ENCODE peak calls at places on chromosomes 6 and 20, in nine cellular contexts. Q is A549, E is sigmoid colon, R is transverse colon, S is ovary, N is esophagus muscularis mucosa, B is H1, P is stomach, A is SK-N-SH. V is an unnamed sample.

GRCh38 chr20:64055893-64056638 is 6.6 kb upstream of the SOX18 start:
- DNase-seq in Q (no peak), E (no peak), R (no peak), S (no peak), N (no peak), B (no peak), P (no peak), A (peak; percentile 57), V (no peak)

GRCh38 chr6:37502703-37503485 is 3.2 kb upstream of the CCDC167 start:
- DNase-seq in Q (no peak), E (no peak), R (no peak), S (no peak), N (no peak), B (no peak), P (no peak), A (no peak), V (no peak)

GRCh38 chr6:16450285-16450684 is 211.9 kb downstream of the GMPR start:
- DNase-seq in Q (no peak), E (no peak), R (no peak), S (no peak), N (no peak), B (no peak), P (no peak), A (no peak), V (no peak)

GRCh38 chr6:21109421-21110178 is 484.0 kb upstream of the SOX4 start:
- DNase-seq in Q (peak; percentile 5), E (no peak), R (no peak), S (no peak), N (no peak), B (no peak), P (no peak), A (no peak), V (no peak)

GRCh38 chr6:123962508-123962907 is 158.8 kb downstream of the NKAIN2 start:
- DNase-seq in Q (no peak), E (no peak), R (peak; percentile 53), S (no peak), N (no peak), B (no peak), P (peak; percentile 89), A (no peak), V (no peak)

GRCh38 chr6:43671011-43671800 is 16.4 kb downstream of the MRPS18A start:
- DNase-seq in Q (no peak), E (no peak), R (no peak), S (no peak), N (no peak), B (no peak), P (no peak), A (no peak), V (no peak)

GRCh38 chr6:6224933-6225486 is 95.5 kb downstream of the F13A1 start:
- DNase-seq in Q (no peak), E (no peak), R (no peak), S (no peak), N (no peak), B (no peak), P (no peak), A (peak; percentile 15), V (no peak)

GRCh38 chr20:5073154-5074049 is 46.4 kb downstream of the PCNA start:
- DNase-seq in Q (peak; percentile 97), E (peak; percentile 91), R (peak; percentile 93), S (peak; percentile 74), N (no peak), B (peak; percentile 51), P (peak; percentile 97), A (peak; percentile 30), V (peak; percentile 83)

GRCh38 chr20:45946149-45946970 is 11.9 kb downstream of the PCIF1 start:
- DNase-seq in Q (no peak), E (peak; percentile 87), R (peak; percentile 54), S (peak; percentile 84), N (peak; percentile 95), B (no peak), P (peak; percentile 51), A (no peak), V (no peak)

GRCh38 chr6:37354526-37355384 is 972 bp downstream of the RNF8 start:
- DNase-seq in Q (peak; percentile 25), E (peak; percentile 62), R (peak; percentile 46), S (peak; percentile 70), N (no peak), B (peak; percentile 52), P (peak; percentile 36), A (peak; percentile 80), V (no peak)

GRCh38 chr6:138310294-138310693 is 67.4 kb upstream of the SMIM28 start:
- DNase-seq in Q (no peak), E (no peak), R (no peak), S (no peak), N (no peak), B (no peak), P (no peak), A (no peak), V (no peak)

GRCh38 chr20:12395404-12396159 is 477.9 kb downstream of the BTBD3 start:
- DNase-seq in Q (no peak), E (no peak), R (no peak), S (no peak), N (no peak), B (no peak), P (no peak), A (no peak), V (no peak)

GRCh38 chr6:148240866-148241477 is 101.7 kb upstream of the SASH1 start:
- DNase-seq in Q (no peak), E (no peak), R (no peak), S (no peak), N (peak; percentile 50), B (no peak), P (no peak), A (no peak), V (no peak)

GRCh38 chr6:159469449-159469848 is 223.6 kb downstream of the SOD2 start:
- DNase-seq in Q (no peak), E (no peak), R (no peak), S (no peak), N (no peak), B (no peak), P (no peak), A (no peak), V (no peak)

DNA sequence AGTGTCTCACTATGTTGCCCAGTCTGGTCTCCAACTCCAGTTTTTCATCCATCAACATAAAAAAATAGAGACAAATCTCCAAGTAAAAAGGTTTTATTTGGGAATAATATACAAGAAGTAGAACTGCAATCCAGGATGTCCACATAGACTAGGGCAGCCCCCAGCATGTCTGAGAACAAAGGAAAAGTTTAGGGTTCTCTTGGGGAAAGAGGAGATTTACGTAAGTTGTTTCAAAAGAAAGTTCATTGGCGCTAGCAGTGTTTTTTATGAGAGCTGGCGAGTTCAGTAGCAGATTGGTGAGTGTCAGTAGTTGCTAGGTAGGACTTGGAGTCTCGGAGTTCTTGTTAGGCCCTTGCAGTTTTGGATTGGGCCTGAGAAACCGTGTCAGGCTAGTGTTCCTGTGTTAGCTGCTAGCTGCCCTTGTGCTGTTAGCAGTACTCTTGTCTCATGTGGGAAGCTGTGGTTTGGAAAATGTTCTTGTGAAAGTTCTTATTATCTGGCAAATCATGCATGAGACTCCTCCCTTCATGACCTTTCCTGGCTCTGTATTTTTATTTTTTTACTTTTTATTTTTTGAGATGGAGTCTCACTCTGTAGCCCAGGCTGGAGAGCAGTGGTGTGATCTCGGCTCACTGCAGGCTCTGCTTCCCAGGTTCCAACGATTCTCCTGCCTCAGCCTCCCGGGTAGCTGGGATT is 24.7 kb downstream of the TTLL9 start:
- DNase-seq in Q (no peak), E (peak; percentile 86), R (peak; percentile 45), S (no peak), N (no peak), B (no peak), P (peak; percentile 50), A (no peak), V (peak; percentile 88)
- TF ChIP-seq EP300 in Q (no peak), E (no peak), R (no peak), S (no peak), N (no peak), B (no peak), P (no peak), A (no peak), V (peak; percentile 71)

DNA sequence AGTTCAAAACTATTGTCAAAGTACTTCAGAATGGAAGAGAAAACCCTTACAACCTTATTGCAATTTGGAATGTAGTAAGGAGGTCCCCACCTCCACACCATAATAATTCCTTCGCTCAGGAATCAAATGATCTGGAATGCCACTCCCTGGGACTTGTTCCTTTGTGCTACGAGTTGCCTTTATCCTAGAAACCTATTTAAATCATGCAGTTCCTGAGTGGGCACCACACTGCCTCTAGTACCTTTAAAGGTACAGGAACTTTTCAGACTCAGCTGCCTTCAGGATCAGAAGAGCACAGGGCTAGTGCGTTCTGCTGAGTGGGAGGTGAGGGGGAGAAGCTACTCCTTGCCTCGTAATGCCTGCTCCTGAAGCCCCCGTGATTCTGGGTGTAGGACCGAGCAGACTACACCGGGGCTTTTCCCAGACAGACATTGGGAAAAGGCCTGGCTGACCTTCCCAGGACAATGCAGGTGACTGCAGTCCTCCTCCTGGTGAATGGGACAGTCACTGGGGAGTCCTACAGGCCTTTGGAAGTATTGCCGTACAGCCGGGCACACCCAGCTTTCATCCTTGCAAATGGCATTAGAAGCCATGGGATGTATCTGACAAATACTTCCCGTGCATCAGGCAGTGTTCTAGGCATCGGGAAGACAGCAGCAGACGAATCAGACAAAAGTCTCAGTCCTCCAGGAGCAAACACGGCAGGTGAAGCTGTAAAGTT is 11.8 kb upstream of the TUBB2B start:
- DNase-seq in Q (peak; percentile 63), E (no peak), R (no peak), S (no peak), N (no peak), B (no peak), P (no peak), A (no peak), V (no peak)
- TF ChIP-seq CTCF in Q (no peak), E (no peak), R (peak; percentile 19), S (no peak), N (no peak), B (peak; percentile 43), P (no peak), A (peak; percentile 25), V (no peak)

DNA sequence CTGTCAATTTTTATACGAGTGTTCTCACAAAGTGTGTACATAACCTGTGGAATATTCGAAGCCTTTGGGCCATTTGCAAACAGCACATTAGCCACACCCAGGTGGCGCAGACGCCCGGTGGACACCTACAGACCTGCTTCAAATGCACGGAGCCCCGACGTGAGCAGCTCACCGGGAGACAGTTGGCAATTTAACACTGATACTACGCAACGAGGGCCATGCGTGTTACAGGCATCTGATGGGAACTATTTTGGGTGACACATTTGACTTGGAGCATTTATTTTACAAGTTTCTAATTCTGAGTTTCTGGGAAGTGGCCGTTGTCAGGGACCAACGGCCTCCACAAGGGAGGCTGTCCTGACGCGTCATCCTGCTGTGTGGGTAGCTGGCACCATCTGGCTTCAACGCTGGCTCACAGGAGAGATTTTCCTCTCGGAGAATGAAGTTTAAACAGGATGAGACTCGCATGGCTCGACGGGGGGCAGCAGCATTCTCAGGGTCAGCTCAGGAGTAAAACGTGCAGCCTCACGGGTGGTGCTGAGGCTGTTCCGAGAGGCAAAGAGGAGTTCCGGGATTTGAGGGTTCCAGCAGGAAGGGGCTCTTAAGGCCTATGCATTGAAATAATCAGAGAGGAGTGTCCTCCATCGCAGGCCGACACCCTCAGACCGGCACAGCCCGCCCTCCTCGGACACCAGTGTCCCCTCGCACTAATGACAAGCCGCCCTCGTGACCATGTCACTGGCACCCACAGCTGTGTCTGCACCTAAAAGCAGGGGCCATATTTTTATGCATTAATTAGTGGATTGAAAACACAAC is 207.4 kb downstream of the DLL1 start:
- DNase-seq in Q (no peak), E (no peak), R (peak; percentile 6), S (no peak), N (no peak), B (no peak), P (peak; percentile 23), A (no peak), V (no peak)
- TF ChIP-seq EP300 in Q (no peak), E (no peak), R (no peak), S (no peak), N (no peak), B (no peak), P (no peak), A (no peak), V (no peak)

GRCh38 chr20:49984426-49985153 is 1.8 kb downstream of the SNAI1 start:
- DNase-seq in Q (no peak), E (no peak), R (no peak), S (no peak), N (no peak), B (no peak), P (no peak), A (no peak), V (no peak)
- TF ChIP-seq CTCF in Q (no peak), E (no peak), R (no peak), S (no peak), N (no peak), B (no peak), P (no peak), A (no peak), V (no peak)

V was measured in tibial nerve.